ENCODE peak calls at places on chromosomes 2 and 18, in eight cellular contexts. O is A172; U is activated CD4-positive, alpha-beta T cell treated with anti-CD3 and anti-CD28 coated beads, Interleukin-2, amount 50 U/mL, for 24 hours; L is stimulated activated naive CD8-positive, alpha-beta T cell treated with anti-CD3 and anti-CD28 coated beads, Interleukin-15, Interleukin-2, amounts not matched to agents 100 U/mL and 50 U/mL, for 24 hours; B is iPS DF 6.9; D is NCI-H1105 treated with DMSO at 0.1 percent for 48 hours; J is NCI-H1436; W is HepG2. Z is an unnamed sample.

GRCh38 chr2:20584637-20585321 is 66.1 kb downstream of the HS1BP3 start:
- DNase-seq in W (peak; percentile 98), U (no peak), O (peak; percentile 98), J (no peak), D (no peak), B (peak; percentile 93), L (peak; percentile 21), Z (no peak)

GRCh38 chr2:229375241-229375640 is 104.2 kb upstream of the PID1 start:
- DNase-seq in O (no peak), D (no peak), B (no peak), W (no peak), U (no peak), J (no peak), L (no peak), Z (no peak)

GRCh38 chr2:161905389-161906046 is 168.5 kb downstream of the DPP4 start:
- DNase-seq in L (no peak), O (peak; percentile 73), U (no peak), W (peak; percentile 11), B (no peak), J (peak; percentile 93), D (peak; percentile 94), Z (peak; percentile 90)

GRCh38 chr2:104864280-104864599 is 10.3 kb downstream of the POU3F3 start:
- DNase-seq in U (no peak), O (no peak), B (no peak), L (no peak), D (no peak), J (no peak), W (no peak), Z (no peak)

GRCh38 chr2:119641562-119642258 is 37.3 kb upstream of the TMEM177 start:
- DNase-seq in O (peak; percentile 75), B (peak; percentile 71), D (peak; percentile 65), U (peak; percentile 55), J (peak; percentile 57), W (peak; percentile 70), L (peak; percentile 79), Z (peak; percentile 63)

GRCh38 chr18:70047931-70048603 is 100.4 kb upstream of the CD226 start:
- DNase-seq in J (no peak), U (no peak), D (no peak), B (no peak), W (no peak), O (peak; percentile 5), L (no peak), Z (no peak)

GRCh38 chr2:85852979-85853498 is 35.8 kb downstream of the ST3GAL5 start:
- DNase-seq in B (no peak), U (no peak), L (peak; percentile 67), D (no peak), W (no peak), J (no peak), O (no peak), Z (no peak)

GRCh38 chr2:121248766-121249343 is 36.1 kb downstream of the TFCP2L1 start:
- DNase-seq in O (no peak), L (no peak), W (no peak), U (no peak), J (no peak), D (no peak), B (no peak), Z (no peak)

GRCh38 chr2:8918412-8918811 is 81.0 kb upstream of the KIDINS220 start:
- DNase-seq in J (no peak), B (no peak), U (no peak), W (no peak), D (peak; percentile 7), L (no peak), O (no peak), Z (no peak)

GRCh38 chr2:68918497-68918896 is 34.2 kb downstream of the GKN2 start:
- DNase-seq in D (no peak), O (peak; percentile 73), B (no peak), W (no peak), U (no peak), J (no peak), L (no peak), Z (no peak)

GRCh38 chr2:215514516-215514915 is 78.6 kb upstream of the FN1 start:
- DNase-seq in J (no peak), O (no peak), U (no peak), D (no peak), L (no peak), W (no peak), B (no peak), Z (no peak)

GRCh38 chr18:79901665-79902064 is 49.8 kb downstream of the SLC66A2 start:
- DNase-seq in B (no peak), J (no peak), D (no peak), L (no peak), W (no peak), U (no peak), O (no peak), Z (no peak)

GRCh38 chr2:102664439-102665042 is 45.2 kb downstream of the SLC9A2 start:
- DNase-seq in B (no peak), W (peak; percentile 27), U (no peak), J (no peak), D (no peak), O (peak; percentile 35), L (peak; percentile 48), Z (peak; percentile 85)

GRCh38 chr2:29788066-29788465 is 133.3 kb downstream of the ALK start:
- DNase-seq in O (no peak), U (no peak), D (no peak), J (no peak), L (no peak), W (no peak), B (no peak), Z (no peak)

GRCh38 chr2:128043041-128043440 is 15.2 kb upstream of the SAP130 start:
- DNase-seq in W (no peak), J (no peak), L (no peak), O (no peak), D (no peak), U (no peak), B (no peak), Z (no peak)

GRCh38 chr18:78955066-78955465 is 24.6 kb upstream of the SALL3 start:
- DNase-seq in D (no peak), U (no peak), L (no peak), J (no peak), O (no peak), B (no peak), W (no peak), Z (no peak)

GRCh38 chr2:191899442-191899841 is 52.6 kb upstream of the CAVIN2 start:
- DNase-seq in L (no peak), O (peak; percentile 88), D (no peak), W (no peak), J (no peak), B (no peak), U (no peak), Z (peak; percentile 50)

GRCh38 chr2:177784449-177784845 is 288.1 kb downstream of the PDE11A start:
- DNase-seq in J (no peak), L (no peak), U (no peak), O (no peak), B (no peak), D (no peak), W (no peak), Z (no peak)

GRCh38 chr2:67416136-67416535 is 19.0 kb downstream of the ETAA1 start:
- DNase-seq in L (no peak), J (no peak), D (no peak), B (no peak), U (no peak), W (no peak), O (no peak), Z (no peak)

GRCh38 chr2:105926960-105927678 is 182.4 kb downstream of the NCK2 start:
- DNase-seq in D (no peak), U (no peak), B (no peak), W (peak; percentile 21), O (no peak), J (no peak), L (peak; percentile 54), Z (no peak)

GRCh38 chr2:66872056-66872821 is 437.3 kb downstream of the MEIS1 start:
- DNase-seq in W (no peak), L (no peak), D (no peak), O (no peak), U (no peak), B (no peak), J (no peak), Z (no peak)

GRCh38 chr2:5725794-5726463 is 33.7 kb downstream of the SOX11 start:
- DNase-seq in B (peak; percentile 91), O (no peak), L (no peak), U (no peak), D (no peak), W (no peak), J (peak; percentile 39), Z (no peak)

GRCh38 chr2:13056259-13056843 is 339.6 kb downstream of the TRIB2 start:
- DNase-seq in U (no peak), J (no peak), O (peak; percentile 10), D (peak; percentile 33), B (no peak), W (no peak), L (no peak), Z (no peak)

GRCh38 chr2:45543257-45543656 is 67.8 kb downstream of the SRBD1 start:
- DNase-seq in L (no peak), U (no peak), O (no peak), J (no peak), W (no peak), D (no peak), B (no peak), Z (no peak)

GRCh38 chr18:24370120-24370519 is 27.5 kb downstream of the OSBPL1A start:
- DNase-seq in J (no peak), U (no peak), L (no peak), D (no peak), W (no peak), B (no peak), O (no peak), Z (no peak)

GRCh38 chr2:69436594-69436936 is 670 bp downstream of the NFU1 start:
- DNase-seq in D (no peak), W (no peak), J (no peak), B (no peak), L (no peak), O (peak; percentile 6), U (no peak), Z (no peak)

GRCh38 chr2:216339456-216340279 is 32.6 kb downstream of the MARCHF4 start:
- DNase-seq in B (no peak), J (peak; percentile 47), U (no peak), O (peak; percentile 90), W (no peak), L (no peak), D (peak; percentile 77), Z (no peak)

GRCh38 chr2:84908948-84909713 is 3.7 kb downstream of the TMSB10 start:
- DNase-seq in D (no peak), L (no peak), W (no peak), U (no peak), O (no peak), J (no peak), B (no peak), Z (no peak)

GRCh38 chr2:201261911-201262310 is 1.6 kb downstream of the CASP8 start:
- DNase-seq in U (no peak), B (no peak), W (no peak), D (no peak), J (no peak), O (no peak), L (no peak), Z (no peak)

GRCh38 chr2:159010340-159010739 is 41.9 kb downstream of the TANC1 start:
- DNase-seq in L (no peak), B (no peak), J (no peak), O (peak; percentile 59), W (peak; percentile 18), U (no peak), D (no peak), Z (no peak)

GRCh38 chr18:6479699-6480098 is 65.0 kb upstream of the L3MBTL4 start:
- DNase-seq in D (no peak), W (no peak), U (no peak), B (no peak), O (no peak), J (no peak), L (no peak), Z (no peak)

GRCh38 chr2:138391956-138392355 is 109.6 kb upstream of the SPOPL start:
- DNase-seq in J (no peak), U (no peak), W (no peak), O (no peak), B (no peak), D (no peak), L (no peak), Z (no peak)

GRCh38 chr2:143398701-143399260 is 269.6 kb downstream of the ARHGAP15 start:
- DNase-seq in L (no peak), U (no peak), O (no peak), W (no peak), D (peak; percentile 94), B (no peak), J (no peak), Z (no peak)

GRCh38 chr18:78830161-78830560 is 149.5 kb upstream of the SALL3 start:
- DNase-seq in D (no peak), W (no peak), L (no peak), B (no peak), O (no peak), J (no peak), U (no peak), Z (no peak)

Z was measured in Caki2.